ENCODE peak calls at places on chromosomes 1 and 21, in four cellular contexts. U is keratinocyte, J is GM23338, Q is sigmoid colon. R is an unnamed sample.
A peak's percentile ranks its signal among the peaks of the same experiment; 100 is the strongest.

GRCh38 chr1:186768906-186769305 is 59.8 kb upstream of the PLA2G4A start:
- DNase-seq in Q (no peak), J (no peak), U (no peak), R (no peak)

GRCh38 chr1:9901148-9902059 is 8.7 kb downstream of the CTNNBIP1 start:
- DNase-seq in J (no peak), U (no peak), Q (no peak), R (no peak)

GRCh38 chr1:100921110-100921706 is 25.3 kb downstream of the SLC30A7 start:
- DNase-seq in Q (no peak), J (peak; percentile 76), U (no peak), R (no peak)

GRCh38 chr1:66954208-66954607 is 29.4 kb downstream of the MIER1 start:
- DNase-seq in U (no peak), J (no peak), Q (no peak), R (no peak)

GRCh38 chr1:203915811-203916210 is 54.4 kb downstream of the SNRPE start:
- DNase-seq in U (no peak), J (no peak), Q (no peak), R (no peak)

GRCh38 chr1:110421159-110421777 is 13.8 kb upstream of the LAMTOR5 start:
- DNase-seq in Q (no peak), U (no peak), J (no peak), R (no peak)

GRCh38 chr1:159229486-159229885 is 24.8 kb downstream of the ACKR1 start:
- DNase-seq in J (no peak), Q (no peak), U (no peak), R (no peak)

GRCh38 chr1:10432910-10433785 is 2.9 kb downstream of the CENPS start:
- DNase-seq in J (no peak), Q (no peak), U (no peak), R (no peak)

GRCh38 chr21:46154155-46154954 is 1.0 kb downstream of the FTCD start:
- DNase-seq in U (no peak), Q (peak; percentile 61), J (no peak), R (peak; percentile 67)

GRCh38 chr21:41289431-41289830 is 27.2 kb upstream of the FAM3B start:
- DNase-seq in Q (no peak), J (peak; percentile 63), U (no peak), R (no peak)

GRCh38 chr1:84272401-84272800 is 29.1 kb upstream of the SAMD13 start:
- DNase-seq in J (peak; percentile 78), Q (no peak), U (no peak), R (no peak)

GRCh38 chr1:5650283-5651026 is 341.8 kb downstream of the NPHP4 start:
- DNase-seq in U (no peak), Q (no peak), J (no peak), R (no peak)

GRCh38 chr21:42623684-42624083 is 29.7 kb upstream of the PDE9A start:
- DNase-seq in J (no peak), U (no peak), Q (peak; percentile 40), R (no peak)

GRCh38 chr21:34691396-34692032 is 22.7 kb downstream of the CLIC6 start:
- DNase-seq in U (no peak), Q (no peak), J (no peak), R (no peak)

GRCh38 chr1:91189096-91189495 is 167.3 kb upstream of the ZNF644 start:
- DNase-seq in U (no peak), J (no peak), Q (no peak), R (no peak)

GRCh38 chr1:85171721-85172120 is 29.1 kb downstream of the SYDE2 start:
- DNase-seq in Q (no peak), U (no peak), J (no peak), R (no peak)

GRCh38 chr1:6803357-6803756 is 18.1 kb downstream of the CAMTA1 start:
- DNase-seq in J (no peak), U (no peak), Q (no peak), R (no peak)

GRCh38 chr1:230781596-230781995 is 34.4 kb downstream of the CAPN9 start:
- DNase-seq in J (no peak), U (no peak), Q (no peak), R (no peak)

GRCh38 chr1:230788561-230789275 is 41.5 kb downstream of the CAPN9 start:
- DNase-seq in U (no peak), J (no peak), Q (no peak), R (peak; percentile 17)

GRCh38 chr1:230785643-230786405 is 38.6 kb downstream of the CAPN9 start:
- DNase-seq in U (no peak), Q (no peak), J (no peak), R (no peak)

GRCh38 chr1:230787471-230787870 is 40.3 kb downstream of the CAPN9 start:
- DNase-seq in J (no peak), U (no peak), Q (no peak), R (peak; percentile 49)

GRCh38 chr1:230784163-230784562 is 37.0 kb downstream of the CAPN9 start:
- DNase-seq in Q (no peak), U (no peak), J (peak; percentile 79), R (no peak)
- TF ChIP-seq CTCF in Q (no peak), U (no peak), J (no peak), R (no peak)

DNA sequence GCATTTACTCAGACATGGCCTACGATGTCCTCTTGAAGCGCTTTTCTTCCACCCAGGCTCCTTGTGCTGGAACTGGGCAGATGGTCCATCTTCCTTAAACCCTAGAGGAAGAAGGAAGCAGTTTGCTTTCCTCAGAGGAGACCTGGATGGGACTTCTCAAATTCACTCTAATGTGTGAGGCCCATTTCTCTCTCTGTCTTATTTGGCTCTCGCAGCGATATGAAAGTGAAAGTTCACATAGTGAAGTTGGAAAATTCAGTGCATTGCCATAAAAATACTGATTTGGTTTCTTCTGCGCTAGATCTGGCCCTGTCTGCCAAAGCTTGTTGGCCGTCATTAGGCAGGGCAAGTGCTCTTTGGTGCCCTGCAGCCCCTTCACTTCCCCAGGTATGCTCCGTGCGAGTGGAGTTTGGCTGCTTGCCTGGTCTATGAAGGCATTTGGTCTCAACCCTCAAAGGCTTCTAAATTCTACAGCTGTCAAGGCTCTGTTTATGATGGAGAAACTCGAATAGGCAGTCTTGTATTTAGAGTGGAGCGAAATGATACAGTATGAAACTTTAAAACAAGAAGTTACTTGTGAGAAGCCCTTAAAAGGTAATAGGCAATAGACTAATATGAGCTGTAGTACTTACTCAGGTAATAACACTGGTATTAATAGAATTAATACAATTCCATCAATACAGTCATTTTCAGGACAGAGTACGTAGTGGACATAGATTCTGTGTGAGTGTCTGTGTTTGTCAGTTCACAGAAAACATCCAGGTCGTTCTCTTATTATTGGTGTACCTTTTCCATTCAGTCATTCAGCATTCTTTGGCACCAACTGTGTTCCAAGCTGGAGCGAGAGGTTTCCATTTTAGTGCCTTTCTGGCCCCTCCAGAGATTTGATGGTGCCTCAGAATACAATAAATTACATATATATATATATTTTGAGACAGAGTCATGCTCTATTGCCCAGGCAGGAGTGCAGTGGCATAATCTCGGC is 20.5 kb downstream of the SZRD1 start:
- DNase-seq in U (no peak), J (no peak), Q (no peak), R (no peak)
- H3K4me3 ChIP-seq in U (no peak overlapping the region), J (no peak overlapping the region), Q (peak overlapping the region; percentile 6), R (peak overlapping the region; percentile 63)

DNA sequence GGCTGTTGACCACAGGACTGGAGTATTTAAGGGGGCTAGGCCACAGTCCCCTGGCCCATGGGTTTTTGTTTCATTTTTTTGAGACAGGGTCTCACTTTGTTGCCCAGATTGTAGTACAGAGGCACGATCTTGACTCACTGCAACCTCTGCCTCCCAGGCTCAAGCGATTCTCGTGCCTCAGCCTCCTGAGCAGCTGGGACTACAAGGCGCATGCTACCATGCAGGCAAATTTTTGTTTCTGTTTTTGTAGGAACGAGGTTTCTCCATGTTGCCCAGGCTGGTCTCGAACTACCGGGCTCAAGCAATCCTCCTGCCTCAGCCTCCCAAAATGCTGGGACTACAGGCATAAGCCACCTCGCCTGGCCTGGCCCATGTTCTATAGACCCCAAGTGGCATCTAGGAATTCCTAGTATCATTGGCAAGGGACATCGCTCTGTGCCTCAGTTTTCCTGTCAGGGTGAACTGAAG is 14.6 kb downstream of the NES start:
- DNase-seq in J (no peak), U (no peak), Q (no peak), R (no peak)
- H3K27ac ChIP-seq in J (peak overlapping the region; percentile 93), U (no peak overlapping the region), Q (peak overlapping the region; percentile 86), R (peak overlapping the region; percentile 92)

DNA sequence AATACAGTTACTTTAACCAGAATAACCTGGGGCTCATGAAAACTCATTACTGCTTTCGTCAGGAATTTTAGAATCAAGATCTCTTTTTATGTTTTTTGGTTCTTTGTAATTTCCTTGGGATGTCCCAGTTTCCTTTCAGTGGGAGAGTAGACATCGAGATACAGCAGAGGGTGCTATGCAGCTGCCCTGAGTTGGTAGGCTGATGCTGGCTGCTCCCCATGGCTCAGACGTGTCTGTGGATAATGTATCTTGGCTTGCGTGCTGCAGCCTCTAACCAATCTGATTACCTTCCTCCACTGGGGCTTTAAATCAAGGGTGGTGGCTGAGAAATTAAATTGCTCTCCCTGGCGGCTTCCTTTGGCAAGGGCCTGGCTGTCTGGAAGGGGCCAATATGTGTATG is 253.7 kb downstream of the CACNA1E start:
- DNase-seq in J (peak; percentile 13), Q (no peak), U (peak; percentile 5), R (no peak)
- TF ChIP-seq CTCF in J (peak; percentile 65), Q (no peak), U (peak; percentile 64), R (no peak)

GRCh38 chr1:222107975-222108374 is 366.1 kb upstream of the DUSP10 start:
- DNase-seq in U (no peak), J (no peak), Q (no peak), R (no peak)
- H3K4me3 ChIP-seq in U (no peak overlapping the region), J (no peak overlapping the region), Q (no peak overlapping the region), R (no peak overlapping the region)

DNA sequence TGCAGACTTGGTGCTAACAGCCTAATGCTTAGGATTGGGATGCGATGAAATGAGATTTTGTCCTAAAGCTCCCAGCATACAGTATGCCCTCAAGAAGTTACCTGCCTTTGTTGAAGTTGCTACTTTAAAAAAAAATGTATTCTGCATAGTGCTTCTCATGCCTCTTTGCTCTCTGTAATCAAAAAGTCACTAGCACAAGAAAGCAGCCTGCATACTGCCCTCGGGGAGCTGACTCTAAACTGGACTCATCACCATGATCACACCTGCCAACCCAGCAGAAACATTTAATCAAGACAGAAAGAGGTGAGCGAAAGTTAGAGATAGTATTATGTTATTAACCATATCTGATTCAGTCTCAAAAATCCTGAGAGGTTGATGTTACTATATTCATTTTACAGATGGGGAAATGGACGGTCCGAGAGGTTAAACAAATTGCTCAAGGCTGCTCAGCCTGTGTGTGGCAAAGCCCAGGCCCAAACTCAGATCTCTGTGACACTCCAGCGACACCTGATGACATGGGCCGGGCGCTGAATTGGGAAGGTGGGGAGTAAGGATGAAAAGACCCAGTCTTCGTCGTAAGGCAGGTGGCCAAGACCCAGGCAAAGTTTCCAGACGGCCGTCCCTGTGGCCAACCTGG is 1.1 kb downstream of the BATF3 start:
- DNase-seq in Q (no peak), U (no peak), J (no peak), R (peak; percentile 7)
- H3K27ac ChIP-seq in Q (no peak overlapping the region), U (no peak overlapping the region), J (no peak overlapping the region), R (no peak overlapping the region)

GRCh38 chr1:111990026-111990877 is 784 bp upstream of the KCND3 start:
- DNase-seq in J (peak; percentile 49), Q (no peak), U (no peak), R (no peak)
- TF ChIP-seq CTCF in J (peak; percentile 8), Q (no peak), U (peak; percentile 2), R (no peak)

R was measured in coronary artery.